ENCODE peak calls at places on chromosomes 16 and 17, in four cellular contexts. S, Q, H and D are unnamed samples.
A peak's percentile ranks its signal among the peaks of the same experiment; 100 is the strongest.

GRCh38 chr17:80789356-80789902 is 202.2 kb upstream of the CHMP6 start:
- DNase-seq in S (peak; percentile 19), Q (peak; percentile 83), H (peak; percentile 33), D (no peak)

GRCh38 chr17:66711936-66712335 is 123.0 kb upstream of the CACNG5 start:
- DNase-seq in S (peak; percentile 60), H (peak; percentile 80), Q (peak; percentile 59), D (no peak)

GRCh38 chr16:57615813-57616212 is 12.6 kb upstream of the ADGRG1 start:
- DNase-seq in H (no peak), S (peak; percentile 3), Q (no peak), D (no peak)

GRCh38 chr17:48723555-48724239 is 712 bp downstream of the PRAC2 start:
- DNase-seq in H (no peak), S (peak; percentile 83), Q (no peak), D (no peak)

GRCh38 chr17:17328251-17328650 is 25.1 kb downstream of the NT5M start:
- DNase-seq in H (no peak), S (no peak), Q (no peak), D (no peak)

GRCh38 chr16:74521691-74522090 is 85.2 kb downstream of the GLG1 start:
- DNase-seq in H (peak; percentile 10), Q (peak; percentile 14), S (no peak), D (no peak)

GRCh38 chr17:30031214-30031869 is 85.3 kb upstream of the NSRP1 start:
- DNase-seq in Q (no peak), S (no peak), H (no peak), D (no peak)

GRCh38 chr17:78241277-78242023 is 10.0 kb downstream of the TMEM235 start:
- DNase-seq in Q (peak; percentile 33), H (no peak), S (peak; percentile 83), D (no peak)

GRCh38 chr16:301950-302349 is 19.0 kb downstream of the PDIA2 start:
- DNase-seq in S (no peak), H (no peak), Q (no peak), D (no peak)

GRCh38 chr16:82990155-82990554 is 363.4 kb downstream of the CDH13 start:
- DNase-seq in Q (peak; percentile 35), H (no peak), S (no peak), D (no peak)

GRCh38 chr16:30395992-30396560 is 856 bp downstream of the ZNF48 start:
- DNase-seq in H (no peak), S (no peak), Q (no peak), D (no peak)

GRCh38 chr16:88406096-88407041 is 23.6 kb downstream of the ZNF469 start:
- DNase-seq in Q (no peak), H (no peak), S (no peak), D (no peak)
- TF ChIP-seq CTCF in Q (no peak), H (no peak), S (peak; percentile 60), D (no peak)

GRCh38 chr16:25895371-25895770 is 203.6 kb downstream of the HS3ST4 start:
- DNase-seq in H (no peak), Q (no peak), S (no peak), D (no peak)
- TF ChIP-seq CTCF in H (no peak), Q (no peak), S (no peak), D (no peak)

GRCh38 chr16:78984887-78985464 is 615.6 kb downstream of the MAF start:
- DNase-seq in Q (no peak), S (no peak), H (peak; percentile 53), D (no peak)

GRCh38 chr16:78990309-78990701 is 610.2 kb downstream of the MAF start:
- DNase-seq in S (no peak), Q (no peak), H (no peak), D (no peak)

GRCh38 chr16:78987676-78988075 is 612.9 kb downstream of the MAF start:
- DNase-seq in Q (peak; percentile 82), H (no peak), S (no peak), D (no peak)

GRCh38 chr16:78985736-78986605 is 614.6 kb downstream of the MAF start:
- DNase-seq in H (no peak), S (no peak), Q (peak; percentile 62), D (no peak)

GRCh38 chr16:78988361-78988992 is 612.1 kb downstream of the MAF start:
- DNase-seq in S (peak; percentile 58), H (no peak), Q (no peak), D (peak; percentile 18)
- TF ChIP-seq CTCF in S (peak; percentile 65), H (no peak), Q (no peak), D (peak; percentile 25)

DNA sequence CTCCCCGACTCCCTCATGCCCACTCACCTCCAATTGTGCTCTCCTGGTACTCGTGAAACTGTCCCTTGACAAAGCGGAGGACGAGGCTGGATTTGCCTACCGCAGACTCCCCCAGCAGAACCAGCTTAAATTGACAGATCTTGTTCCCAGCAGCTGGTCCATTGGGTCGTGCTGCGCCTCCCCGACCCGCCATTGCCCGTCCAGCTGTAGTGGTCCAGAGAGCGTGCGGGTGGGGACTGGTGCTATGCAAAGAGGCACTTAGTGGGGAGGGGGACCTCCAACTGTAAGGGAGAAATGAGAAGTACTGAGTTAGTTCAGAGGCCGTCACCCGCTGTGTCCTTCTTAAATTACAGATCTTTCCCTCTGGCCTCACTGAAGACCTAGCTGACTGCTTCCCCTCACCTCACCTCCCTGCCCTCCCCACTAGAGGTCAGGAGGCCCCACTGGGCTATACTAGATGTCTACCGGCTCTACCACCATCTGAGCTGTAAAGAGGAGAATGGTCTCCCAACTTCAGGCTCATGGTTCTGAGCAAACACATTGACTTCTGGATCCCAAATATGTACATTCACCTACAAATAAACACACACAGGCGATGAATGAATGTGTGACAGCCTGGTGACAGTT is 7.8 kb downstream of the HSPB9 start:
- DNase-seq in H (no peak), S (no peak), Q (no peak), D (no peak)
- TF ChIP-seq CTCF in H (no peak), S (peak; percentile 40), Q (no peak), D (no peak)